ENCODE peak calls at places on chromosome 17, in nine cellular contexts. W is GM06990, G is brain microvascular endothelial cell, E is spleen, L is epithelial cell of esophagus, V is A549, R is neural crest cell, U is stomach, P is H9. C is an unnamed sample.

GRCh38 chr17:40291311-40291710 is 3.6 kb downstream of the CDC6 start:
- DNase-seq in W (no peak), G (no peak), E (no peak), L (no peak), V (no peak), R (no peak), U (no peak), P (no peak), C (no peak)

GRCh38 chr17:21523482-21524210 is 147.5 kb downstream of the KCNJ12 start:
- DNase-seq in W (no peak), G (no peak), E (no peak), L (no peak), V (no peak), R (no peak), U (no peak), P (no peak), C (no peak)

GRCh38 chr17:2056221-2057129 is 1.6 kb downstream of the HIC1 start:
- DNase-seq in W (peak; percentile 79), G (peak; percentile 27), E (peak; percentile 90), L (no peak), V (no peak), R (no peak), U (no peak), P (peak; percentile 81), C (no peak)

GRCh38 chr17:29593546-29594440 is 861 bp downstream of the ANKRD13B start:
- DNase-seq in W (no peak), G (no peak), E (peak; percentile 86), L (peak; percentile 43), V (no peak), R (no peak), U (no peak), P (peak; percentile 88), C (peak; percentile 81)

GRCh38 chr17:44909681-44910144 is 5.6 kb downstream of the GFAP start:
- DNase-seq in W (no peak), G (peak; percentile 61), E (peak; percentile 56), L (peak; percentile 86), V (no peak), R (no peak), U (no peak), P (no peak), C (peak; percentile 49)

GRCh38 chr17:38439436-38439835 is 11.2 kb downstream of the ARHGAP23 start:
- DNase-seq in W (no peak), G (no peak), E (no peak), L (no peak), V (no peak), R (no peak), U (no peak), P (no peak), C (no peak)

GRCh38 chr17:7650509-7651096 is at the start of gene ATP1B2:
- DNase-seq in W (peak; percentile 63), G (peak; percentile 16), E (peak; percentile 90), L (peak; percentile 56), V (peak; percentile 90), R (peak; percentile 73), U (peak; percentile 72), P (peak; percentile 98), C (no peak)

GRCh38 chr17:3027786-3028532 is 35.4 kb downstream of the OR1D5 start:
- DNase-seq in W (no peak), G (no peak), E (peak; percentile 54), L (no peak), V (no peak), R (no peak), U (peak; percentile 5), P (no peak), C (peak; percentile 63)

GRCh38 chr17:45438931-45439610 is 6.4 kb upstream of the ARHGAP27 start:
- DNase-seq in W (no peak), G (no peak), E (peak; percentile 65), L (peak; percentile 55), V (no peak), R (no peak), U (no peak), P (no peak), C (no peak)

GRCh38 chr17:57985675-57985974 is 2.4 kb downstream of the VEZF1 start:
- DNase-seq in W (no peak), G (no peak), E (no peak), L (peak; percentile 86), V (peak; percentile 56), R (no peak), U (no peak), P (no peak), C (no peak)

GRCh38 chr17:67258836-67259468 is 14.0 kb upstream of the HELZ start:
- DNase-seq in W (no peak), G (no peak), E (no peak), L (no peak), V (no peak), R (no peak), U (no peak), P (peak; percentile 21), C (no peak)

GRCh38 chr17:57086069-57086930 is 1.3 kb downstream of the AKAP1 start:
- DNase-seq in W (peak; percentile 53), G (peak; percentile 11), E (no peak), L (peak; percentile 57), V (peak; percentile 79), R (peak; percentile 9), U (peak; percentile 50), P (peak; percentile 60), C (no peak)

GRCh38 chr17:7034955-7035590 is 742 bp upstream of the SLC16A13 start:
- DNase-seq in W (no peak), G (no peak), E (no peak), L (no peak), V (no peak), R (no peak), U (no peak), P (no peak), C (no peak)

GRCh38 chr17:48618366-48618896 is 3.3 kb upstream of the HOXB8 start:
- DNase-seq in W (no peak), G (peak; percentile 60), E (peak; percentile 96), L (peak; percentile 80), V (peak; percentile 97), R (peak; percentile 96), U (peak; percentile 91), P (peak; percentile 93), C (no peak)

GRCh38 chr17:46081018-46081320 is 81.9 kb downstream of the STH start:
- DNase-seq in W (no peak), G (no peak), E (no peak), L (no peak), V (no peak), R (no peak), U (no peak), P (no peak), C (no peak)

GRCh38 chr17:82235775-82236141 is 6.9 kb downstream of the SLC16A3 start:
- DNase-seq in W (peak; percentile 12), G (no peak), E (peak; percentile 85), L (peak; percentile 66), V (no peak), R (no peak), U (no peak), P (no peak), C (no peak)

GRCh38 chr17:71500761-71501555 is 619.9 kb upstream of the SOX9 start:
- DNase-seq in W (no peak), G (no peak), E (no peak), L (peak; percentile 60), V (no peak), R (no peak), U (no peak), P (no peak), C (no peak)

GRCh38 chr17:7290166-7290565 is 4.3 kb downstream of the YBX2 start:
- DNase-seq in W (no peak), G (no peak), E (no peak), L (no peak), V (no peak), R (no peak), U (no peak), P (no peak), C (no peak)

DNA sequence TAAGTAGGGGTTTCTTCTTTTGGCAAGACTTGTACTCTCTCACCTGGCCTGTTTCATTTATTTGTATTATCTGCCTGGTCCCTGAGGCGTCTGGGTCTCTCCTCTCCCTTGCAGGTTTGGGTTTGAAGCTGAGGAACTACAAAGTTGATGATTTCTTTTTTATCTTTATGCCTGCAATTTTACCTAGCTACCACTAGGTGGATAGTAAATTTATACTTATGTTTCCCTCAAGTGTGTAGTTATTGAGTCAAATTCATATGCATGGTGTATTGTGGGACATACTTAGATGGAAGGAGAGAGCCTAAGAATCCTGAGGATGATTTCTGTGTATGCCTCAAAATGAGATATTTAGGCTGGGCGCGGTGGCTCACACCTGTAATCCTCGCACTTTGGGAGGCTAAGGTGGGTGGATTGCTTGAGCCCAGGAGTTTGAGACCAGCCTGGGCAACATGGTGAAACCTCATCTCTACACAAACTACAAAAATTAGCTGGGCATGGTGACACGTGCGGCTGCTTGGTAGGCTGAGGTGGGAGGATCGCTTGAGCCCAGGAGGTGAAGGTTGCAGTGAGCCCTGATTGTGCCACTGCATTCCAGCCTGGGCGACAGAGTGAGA is 13.6 kb downstream of the TMEM98 start:
- DNase-seq in W (no peak), G (no peak), E (no peak), L (no peak), V (no peak), R (no peak), U (no peak), P (no peak), C (no peak)
- TF ChIP-seq CTCF in W (peak; percentile 40), G (peak; percentile 30), E (no peak), L (peak; percentile 24), V (peak; percentile 20), R (peak; percentile 65), U (no peak), P (peak; percentile 69), C (peak; percentile 70)

GRCh38 chr17:62995377-62995885 is 29.4 kb downstream of the TANC2 start:
- DNase-seq in W (no peak), G (peak; percentile 43), E (no peak), L (peak; percentile 32), V (peak; percentile 40), R (no peak), U (peak; percentile 45), P (no peak), C (no peak)
- TF ChIP-seq CTCF in W (peak; percentile 70), G (peak; percentile 84), E (peak; percentile 8), L (peak; percentile 53), V (peak; percentile 67), R (peak; percentile 62), U (no peak), P (peak; percentile 75), C (peak; percentile 81)

DNA sequence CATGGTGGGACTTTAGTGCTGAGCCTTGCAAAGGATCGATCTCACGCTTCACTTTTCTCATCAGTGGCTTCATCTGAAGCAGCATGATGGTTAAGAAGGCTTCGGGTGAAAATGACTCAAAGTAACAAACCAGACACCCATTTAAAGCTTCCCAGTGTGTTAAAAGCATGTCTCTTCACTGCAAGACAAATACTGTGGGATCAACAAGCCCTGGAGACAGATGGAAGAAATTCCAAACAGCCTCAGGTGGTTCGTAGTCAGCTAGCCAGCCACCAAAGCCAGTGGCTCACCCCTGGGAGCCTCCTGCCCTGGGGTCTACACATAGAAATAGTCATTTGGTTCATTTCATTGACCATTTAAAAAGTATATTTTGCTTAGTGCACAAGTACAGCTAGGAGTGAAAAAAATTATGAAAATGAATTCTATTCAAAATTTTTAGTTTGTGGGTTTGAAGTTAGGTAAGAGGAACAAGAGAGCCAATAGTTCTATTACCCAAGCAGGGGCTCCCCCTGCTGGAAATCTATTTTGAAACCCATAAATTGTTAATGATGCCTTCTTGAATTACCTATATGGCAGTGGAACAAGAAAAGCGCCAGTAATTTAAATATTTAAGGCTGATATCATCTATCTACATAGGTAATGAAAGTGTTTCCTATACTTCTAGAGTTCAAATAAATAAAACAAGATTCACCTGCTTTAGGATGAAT is 51.6 kb downstream of the PMP22 start:
- DNase-seq in W (no peak), G (peak; percentile 26), E (no peak), L (peak; percentile 28), V (no peak), R (peak; percentile 29), U (no peak), P (no peak), C (no peak)
- TF ChIP-seq CTCF in W (no peak), G (peak; percentile 56), E (no peak), L (peak; percentile 13), V (peak; percentile 46), R (peak; percentile 63), U (no peak), P (peak; percentile 84), C (peak; percentile 79)

GRCh38 chr17:41620583-41621434 is 3.6 kb downstream of the KRT17 start:
- DNase-seq in W (no peak), G (no peak), E (peak; percentile 58), L (peak; percentile 93), V (no peak), R (no peak), U (no peak), P (no peak), C (peak; percentile 81)
- TF ChIP-seq CTCF in W (no peak), G (no peak), E (no peak), L (peak; percentile 36), V (no peak), R (no peak), U (no peak), P (peak; percentile 35), C (peak; percentile 10)

C was measured in chondrocyte.